ENCODE peak calls at places on chromosomes 6 and 20, in ten cellular contexts. C is GM23248; P is uterus; S is A549; B is cardiac muscle cell; N is fibroblast of lung; Z is heart left ventricle; R is lung; X is CD8-positive, alpha-beta T cell; J is heart right ventricle. L is an unnamed sample. For H3K9me3, the result is how much of the 10 kb centered on the place peaks cover.

GRCh38 chr6:150004783-150005717 is 20.3 kb downstream of the RAET1L start:
- DNase-seq in C (peak), P (peak), S (peak), B (peak), N (peak), Z (peak), R (peak), X (peak), J (peak), L (peak)

GRCh38 chr6:87029711-87030314 is 65.1 kb downstream of the CGA start:
- DNase-seq in C (peak), P (no peak), S (peak), B (peak), N (peak), Z (no peak), R (no peak), X (no peak), J (no peak), L (no peak)

GRCh38 chr6:30836957-30837356 is 47.4 kb upstream of the DDR1 start:
- DNase-seq in C (peak), P (no peak), S (no peak), B (peak), N (no peak), Z (no peak), R (no peak), X (no peak), J (no peak), L (no peak)

GRCh38 chr6:82953871-82954270 is 111.8 kb downstream of the UBE3D start:
- DNase-seq in C (peak), P (peak), S (no peak), B (peak), N (no peak), Z (peak), R (no peak), X (no peak), J (peak), L (no peak)

GRCh38 chr6:32113386-32114352 is 4.5 kb upstream of the TNXB start:
- DNase-seq in C (peak), P (peak), S (peak), B (peak), N (peak), Z (peak), R (peak), X (no peak), J (peak), L (no peak)

GRCh38 chr6:151639750-151640149 is 145.9 kb downstream of the CCDC170 start:
- DNase-seq in C (no peak), P (no peak), S (no peak), B (no peak), N (no peak), Z (no peak), R (no peak), X (no peak), J (no peak), L (no peak)

GRCh38 chr6:162560891-162561290 is 166.7 kb downstream of the PRKN start:
- DNase-seq in C (no peak), P (no peak), S (no peak), B (no peak), N (no peak), Z (no peak), R (no peak), X (no peak), J (no peak), L (no peak)

GRCh38 chr6:142907017-142907470 is 37.9 kb downstream of the HIVEP2 start:
- DNase-seq in C (no peak), P (no peak), S (no peak), B (no peak), N (no peak), Z (no peak), R (no peak), X (peak), J (no peak), L (no peak)

GRCh38 chr20:41734506-41734945 is 116.3 kb upstream of the CHD6 start:
- DNase-seq in C (peak), P (no peak), S (peak), B (peak), N (peak), Z (peak), R (peak), X (peak), J (peak), L (no peak)

GRCh38 chr20:58511364-58511763 is 3.8 kb downstream of the APCDD1L start:
- DNase-seq in C (peak), P (no peak), S (peak), B (peak), N (peak), Z (no peak), R (no peak), X (no peak), J (no peak), L (no peak)

GRCh38 chr6:162056745-162057144 is 670.8 kb downstream of the PRKN start:
- DNase-seq in C (peak), P (no peak), S (peak), B (peak), N (peak), Z (no peak), R (no peak), X (no peak), J (no peak), L (no peak)

GRCh38 chr20:13857961-13858360 is 73.1 kb downstream of the NDUFAF5 start:
- DNase-seq in C (peak), P (no peak), S (no peak), B (no peak), N (no peak), Z (no peak), R (no peak), X (no peak), J (no peak), L (no peak)

GRCh38 chr20:2840967-2841531 is 504 bp downstream of the VPS16 start:
- DNase-seq in C (peak), P (peak), S (peak), B (peak), N (peak), Z (peak), R (peak), X (peak), J (peak), L (peak)

GRCh38 chr6:40923326-40923725 is 115.7 kb downstream of the UNC5CL start:
- DNase-seq in C (no peak), P (no peak), S (no peak), B (no peak), N (no peak), Z (no peak), R (no peak), X (no peak), J (no peak), L (no peak)

GRCh38 chr6:89977808-89978748 is 83.8 kb downstream of the GJA10 start:
- DNase-seq in C (peak), P (no peak), S (no peak), B (peak), N (peak), Z (peak), R (no peak), X (no peak), J (peak), L (no peak)

GRCh38 chr20:63357921-63358905 is 2.9 kb downstream of the CHRNA4 start:
- DNase-seq in C (no peak), P (no peak), S (no peak), B (no peak), N (no peak), Z (peak), R (no peak), X (no peak), J (peak), L (no peak)

GRCh38 chr6:161417712-161418457 is 144.0 kb upstream of the AGPAT4 start:
- DNase-seq in C (peak), P (no peak), S (peak), B (peak), N (peak), Z (peak), R (no peak), X (no peak), J (peak), L (no peak)

GRCh38 chr6:142566628-142567396 is 265.0 kb downstream of the ADGRG6 start:
- DNase-seq in C (peak), P (peak), S (peak), B (peak), N (peak), Z (peak), R (peak), X (peak), J (peak), L (no peak)

GRCh38 chr6:41872102-41872602 is 23.0 kb downstream of the USP49 start:
- DNase-seq in C (no peak), P (no peak), S (no peak), B (no peak), N (no peak), Z (no peak), R (no peak), X (no peak), J (no peak), L (no peak)

GRCh38 chr6:67933278-67933677 is 701.8 kb upstream of the ADGRB3 start:
- DNase-seq in C (no peak), P (no peak), S (peak), B (no peak), N (no peak), Z (no peak), R (no peak), X (no peak), J (no peak), L (no peak)

GRCh38 chr6:35146453-35146852 is 5.3 kb upstream of the TCP11 start:
- DNase-seq in C (peak), P (no peak), S (peak), B (peak), N (peak), Z (peak), R (peak), X (no peak), J (peak), L (no peak)

GRCh38 chr20:10877345-10877744 is 203.5 kb upstream of the JAG1 start:
- DNase-seq in C (no peak), P (peak), S (no peak), B (peak), N (peak), Z (peak), R (peak), X (no peak), J (peak), L (no peak)

GRCh38 chr6:82397962-82398692 is 34.5 kb downstream of the TPBG start:
- DNase-seq in C (peak), P (no peak), S (peak), B (peak), N (peak), Z (no peak), R (no peak), X (no peak), J (no peak), L (no peak)

GRCh38 chr6:25175216-25175615 is 104.0 kb upstream of the CARMIL1 start:
- DNase-seq in C (no peak), P (no peak), S (peak), B (peak), N (no peak), Z (no peak), R (no peak), X (no peak), J (no peak), L (no peak)

GRCh38 chr20:44118185-44119034 is 68.6 kb downstream of the JPH2 start:
- DNase-seq in C (no peak), P (no peak), S (no peak), B (no peak), N (no peak), Z (no peak), R (no peak), X (no peak), J (no peak), L (no peak)

GRCh38 chr6:50541941-50542340 is 171.4 kb upstream of the TFAP2D start:
- DNase-seq in C (no peak), P (no peak), S (no peak), B (no peak), N (no peak), Z (no peak), R (no peak), X (no peak), J (no peak), L (no peak)

GRCh38 chr6:152685819-152686218 is 11.9 kb upstream of the MYCT1 start:
- DNase-seq in C (no peak), P (no peak), S (no peak), B (no peak), N (no peak), Z (no peak), R (no peak), X (no peak), J (no peak), L (no peak)

GRCh38 chr6:145086197-145086596 is 649.1 kb downstream of the EPM2A start:
- DNase-seq in C (peak), P (no peak), S (no peak), B (peak), N (peak), Z (peak), R (no peak), X (no peak), J (peak), L (no peak)

GRCh38 chr20:49288250-49288751 is 10.4 kb upstream of the ZNFX1 start:
- DNase-seq in C (no peak), P (no peak), S (no peak), B (no peak), N (no peak), Z (no peak), R (no peak), X (no peak), J (no peak), L (no peak)

GRCh38 chr20:49285233-49285668 is 7.4 kb upstream of the ZNFX1 start:
- DNase-seq in C (no peak), P (no peak), S (no peak), B (no peak), N (no peak), Z (no peak), R (no peak), X (no peak), J (no peak), L (no peak)

GRCh38 chr20:49287555-49288249 is 9.8 kb upstream of the ZNFX1 start:
- DNase-seq in C (peak), P (no peak), S (no peak), B (peak), N (peak), Z (no peak), R (no peak), X (no peak), J (no peak), L (no peak)

GRCh38 chr20:49285813-49286494 is 8.1 kb upstream of the ZNFX1 start:
- DNase-seq in C (no peak), P (no peak), S (no peak), B (no peak), N (no peak), Z (no peak), R (no peak), X (no peak), J (no peak), L (no peak)

DNA sequence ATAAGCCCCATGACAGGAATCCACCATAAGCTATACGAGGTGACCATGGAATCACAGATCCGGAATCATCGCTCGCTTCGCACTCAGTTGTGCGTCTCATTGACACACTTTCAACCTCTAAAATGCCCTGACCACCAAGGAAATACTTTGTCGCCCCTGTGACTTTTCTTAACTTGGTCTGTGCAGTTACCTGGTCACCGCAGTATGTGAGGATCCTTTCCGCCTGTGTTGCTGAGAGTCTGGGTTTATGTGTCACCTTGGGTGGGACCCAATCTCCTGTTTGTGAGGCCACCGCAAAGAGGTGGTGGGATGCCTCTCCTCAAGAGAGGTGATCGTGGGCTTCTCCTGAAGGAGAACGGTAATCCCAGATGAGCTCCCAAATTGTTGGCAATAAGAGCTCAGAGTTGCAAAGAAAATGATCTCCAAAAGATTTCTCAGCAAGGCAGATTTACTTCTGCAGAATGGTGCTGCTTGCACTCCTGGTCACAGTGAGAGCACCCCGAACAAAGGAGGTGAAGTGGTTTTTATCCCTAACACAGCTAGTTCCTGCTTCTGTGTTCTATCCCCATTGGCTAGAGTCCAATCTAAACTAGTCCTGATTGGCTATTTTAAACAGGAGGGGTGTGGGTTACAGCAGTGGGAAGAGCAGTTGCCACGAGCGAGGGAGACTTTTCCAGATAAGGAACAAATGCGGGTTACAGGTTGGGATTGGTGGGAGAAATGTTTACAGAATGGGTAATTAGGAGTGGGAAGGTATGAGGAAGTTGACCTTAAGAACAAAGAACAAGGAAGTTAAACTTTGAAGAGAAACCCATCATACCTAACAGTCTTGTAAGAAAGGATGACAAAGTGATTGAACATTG is 9.1 kb upstream of the ZNFX1 start:
- DNase-seq in C (peak), P (no peak), S (peak), B (no peak), N (no peak), Z (no peak), R (no peak), X (no peak), J (no peak), L (no peak)
- H3K9me3 ChIP-seq in C (under half), P (under half), S (under half), B (under half), N (under half), Z (under half), R (under half), X (under half), J (half or more), L (half or more)

DNA sequence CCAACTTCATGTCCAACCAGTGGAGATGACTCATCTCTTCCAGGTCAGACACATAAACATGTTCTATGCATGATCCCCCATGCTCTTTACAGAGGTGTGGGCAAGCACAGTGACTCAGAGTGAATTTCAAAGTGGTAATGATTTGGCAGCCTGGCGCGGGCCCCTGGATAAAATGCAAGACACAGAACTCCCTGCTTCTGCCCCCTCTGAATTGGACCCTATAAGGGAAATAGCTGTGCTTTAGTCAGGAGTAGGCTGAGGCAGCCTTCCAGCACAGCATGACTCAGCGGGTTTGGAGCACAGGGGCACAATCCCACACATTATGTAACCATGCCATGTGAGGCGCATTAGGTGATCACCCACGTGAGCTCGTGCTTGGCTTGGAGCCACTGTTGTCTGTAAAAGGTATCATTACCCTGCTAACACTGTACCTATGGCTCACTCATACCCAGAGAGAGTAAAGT is 127.4 kb downstream of the C6orf118 start:
- DNase-seq in C (peak), P (no peak), S (peak), B (peak), N (no peak), Z (no peak), R (no peak), X (no peak), J (no peak), L (no peak)
- H3K9me3 ChIP-seq in C (under half), P (under half), S (under half), B (under half), N (under half), Z (under half), R (under half), X (under half), J (under half), L (under half)

DNA sequence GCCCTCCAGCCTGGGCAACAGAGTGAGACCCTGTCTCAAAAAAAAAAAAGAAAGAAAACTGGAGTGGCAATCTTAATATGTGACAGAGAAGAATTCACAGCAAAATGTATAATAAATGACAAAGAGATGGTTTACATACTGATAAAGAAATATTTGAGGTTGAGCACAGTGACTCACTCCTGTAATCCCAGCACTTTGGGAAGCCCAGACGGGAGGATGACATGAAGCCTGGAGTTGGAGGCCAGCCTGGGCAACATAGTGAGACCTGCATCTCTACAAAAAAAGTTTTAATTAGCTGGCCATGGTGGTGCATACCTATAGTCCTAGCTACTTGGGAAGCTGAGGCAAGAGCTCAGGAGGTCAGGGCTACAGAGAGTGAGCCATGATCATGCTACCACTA is 12.4 kb upstream of the DEFB118 start:
- DNase-seq in C (peak), P (no peak), S (no peak), B (no peak), N (no peak), Z (no peak), R (no peak), X (no peak), J (no peak), L (no peak)
- H3K9me3 ChIP-seq in C (under half), P (under half), S (under half), B (under half), N (under half), Z (under half), R (under half), X (under half), J (under half), L (under half)

GRCh38 chr6:159999240-159999671 is 30.4 kb downstream of the IGF2R start:
- DNase-seq in C (no peak), P (no peak), S (no peak), B (no peak), N (no peak), Z (no peak), R (no peak), X (no peak), J (no peak), L (no peak)

GRCh38 chr6:159996626-159997497 is 28.0 kb downstream of the IGF2R start:
- DNase-seq in C (no peak), P (no peak), S (no peak), B (no peak), N (no peak), Z (no peak), R (no peak), X (no peak), J (no peak), L (no peak)

GRCh38 chr6:159998543-159998942 is 29.7 kb downstream of the IGF2R start:
- DNase-seq in C (no peak), P (no peak), S (no peak), B (no peak), N (no peak), Z (no peak), R (no peak), X (no peak), J (no peak), L (no peak)

GRCh38 chr6:159996087-159996622 is 27.3 kb downstream of the IGF2R start:
- DNase-seq in C (no peak), P (no peak), S (no peak), B (no peak), N (no peak), Z (no peak), R (no peak), X (no peak), J (no peak), L (no peak)

DNA sequence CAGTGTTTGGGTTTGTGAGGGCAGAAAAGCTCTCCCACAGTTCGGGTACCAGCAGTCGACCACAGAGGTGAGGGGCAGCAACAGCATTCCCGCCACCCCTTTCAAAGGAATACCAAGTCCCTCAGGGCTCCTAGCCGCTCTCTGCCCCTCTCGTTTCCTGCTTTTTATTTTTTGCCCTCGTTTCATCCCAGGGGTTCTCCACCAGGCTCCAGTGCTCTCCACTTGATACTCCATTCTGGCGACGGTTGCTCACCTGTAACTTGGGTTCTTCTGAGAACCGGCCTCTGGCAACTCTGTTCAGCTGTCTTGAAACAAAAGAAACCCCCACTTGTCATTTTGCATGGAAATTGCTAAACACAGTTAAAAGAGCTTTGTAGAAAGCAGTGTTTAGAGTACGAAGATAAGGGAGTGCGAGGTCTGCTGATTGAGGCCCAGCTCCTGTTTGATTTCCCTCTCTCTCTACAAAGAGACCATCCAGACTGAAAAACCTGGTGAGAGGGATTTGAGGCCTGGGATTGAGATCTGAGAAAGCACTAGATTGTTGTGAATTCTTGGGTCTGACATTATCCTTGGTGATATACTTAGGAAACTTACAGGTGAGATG is 28.7 kb downstream of the IGF2R start:
- DNase-seq in C (no peak), P (no peak), S (no peak), B (no peak), N (no peak), Z (no peak), R (no peak), X (no peak), J (no peak), L (no peak)
- H3K9me3 ChIP-seq in C (under half), P (under half), S (under half), B (under half), N (under half), Z (under half), R (under half), X (under half), J (under half), L (under half)

GRCh38 chr20:168876-169275 is 11.6 kb downstream of the DEFB127 start:
- DNase-seq in C (no peak), P (no peak), S (no peak), B (no peak), N (no peak), Z (no peak), R (no peak), X (no peak), J (no peak), L (no peak)
- H3K9me3 ChIP-seq in C (under half), P (under half), S (under half), B (under half), N (under half), Z (under half), R (under half), X (under half), J (under half), L (under half)

L was measured in T-helper 17 cell.